ENCODE peak calls at places on chromosomes 16 and 17, in ten cellular contexts. One of them, this sample, is unnamed.

GRCh38 chr17:1715803-1716075 is 5.6 kb upstream of the TLCD2 start:
- DNase-seq in H1: no peak
- DNase-seq in GM12878: no peak
- DNase-seq in transverse colon: no peak
- DNase-seq in HCT116: no peak
- DNase-seq in HepG2: no peak
- DNase-seq in stomach: no peak
- DNase-seq in breast epithelium: no peak
- DNase-seq in spleen: no peak
- DNase-seq in suprapubic skin: no peak
- DNase-seq in this sample: no peak

GRCh38 chr17:16085066-16085699 is 85.6 kb downstream of the TTC19 start:
- DNase-seq in H1: no peak
- DNase-seq in GM12878: no peak
- DNase-seq in transverse colon: no peak
- DNase-seq in HCT116: no peak
- DNase-seq in HepG2: no peak
- DNase-seq in stomach: no peak
- DNase-seq in breast epithelium: no peak
- DNase-seq in spleen: no peak
- DNase-seq in suprapubic skin: no peak
- DNase-seq in this sample: no peak

GRCh38 chr17:68566145-68566738 is 34.9 kb downstream of the FAM20A start:
- DNase-seq in H1: no peak
- DNase-seq in GM12878: no peak
- DNase-seq in transverse colon: no peak
- DNase-seq in HCT116: no peak
- DNase-seq in HepG2: no peak
- DNase-seq in stomach: no peak
- DNase-seq in breast epithelium: no peak
- DNase-seq in spleen: no peak
- DNase-seq in suprapubic skin: no peak
- DNase-seq in this sample: no peak

GRCh38 chr16:2008009-2008526 is 1.6 kb downstream of the ZNF598 start:
- DNase-seq in H1: no peak
- DNase-seq in GM12878: no peak
- DNase-seq in transverse colon: peak
- DNase-seq in HCT116: no peak
- DNase-seq in HepG2: no peak
- DNase-seq in stomach: no peak
- DNase-seq in breast epithelium: peak
- DNase-seq in spleen: peak
- DNase-seq in suprapubic skin: no peak
- DNase-seq in this sample: no peak

GRCh38 chr17:78736526-78737079 is 45.5 kb downstream of the CYTH1 start:
- DNase-seq in H1: no peak
- DNase-seq in GM12878: no peak
- DNase-seq in transverse colon: peak
- DNase-seq in HCT116: peak
- DNase-seq in HepG2: no peak
- DNase-seq in stomach: peak
- DNase-seq in breast epithelium: peak
- DNase-seq in spleen: peak
- DNase-seq in suprapubic skin: peak
- DNase-seq in this sample: peak

GRCh38 chr17:81046770-81047359 is 11.9 kb downstream of the BAIAP2 start:
- DNase-seq in H1: no peak
- DNase-seq in GM12878: no peak
- DNase-seq in transverse colon: no peak
- DNase-seq in HCT116: no peak
- DNase-seq in HepG2: peak
- DNase-seq in stomach: peak
- DNase-seq in breast epithelium: no peak
- DNase-seq in spleen: no peak
- DNase-seq in suprapubic skin: no peak
- DNase-seq in this sample: no peak

GRCh38 chr17:79400989-79401703 is 209.7 kb downstream of the RBFOX3 start:
- DNase-seq in H1: peak
- DNase-seq in GM12878: no peak
- DNase-seq in transverse colon: peak
- DNase-seq in HCT116: peak
- DNase-seq in HepG2: peak
- DNase-seq in stomach: peak
- DNase-seq in breast epithelium: peak
- DNase-seq in spleen: peak
- DNase-seq in suprapubic skin: no peak
- DNase-seq in this sample: peak

GRCh38 chr16:239948-240277 is 5.3 kb downstream of the FAM234A start:
- DNase-seq in H1: no peak
- DNase-seq in GM12878: no peak
- DNase-seq in transverse colon: no peak
- DNase-seq in HCT116: no peak
- DNase-seq in HepG2: peak
- DNase-seq in stomach: no peak
- DNase-seq in breast epithelium: no peak
- DNase-seq in spleen: no peak
- DNase-seq in suprapubic skin: no peak
- DNase-seq in this sample: no peak

GRCh38 chr17:36120221-36120620 is 16.6 kb downstream of the CCL4 start:
- DNase-seq in H1: no peak
- DNase-seq in GM12878: no peak
- DNase-seq in transverse colon: no peak
- DNase-seq in HCT116: no peak
- DNase-seq in HepG2: no peak
- DNase-seq in stomach: no peak
- DNase-seq in breast epithelium: no peak
- DNase-seq in spleen: no peak
- DNase-seq in suprapubic skin: no peak
- DNase-seq in this sample: no peak

GRCh38 chr17:42188749-42189650 is 3.7 kb upstream of the HCRT start:
- DNase-seq in H1: no peak
- DNase-seq in GM12878: no peak
- DNase-seq in transverse colon: no peak
- DNase-seq in HCT116: no peak
- DNase-seq in HepG2: no peak
- DNase-seq in stomach: no peak
- DNase-seq in breast epithelium: no peak
- DNase-seq in spleen: no peak
- DNase-seq in suprapubic skin: no peak
- DNase-seq in this sample: no peak

GRCh38 chr16:14509055-14509454 is 121.0 kb downstream of the PARN start:
- DNase-seq in H1: no peak
- DNase-seq in GM12878: no peak
- DNase-seq in transverse colon: no peak
- DNase-seq in HCT116: no peak
- DNase-seq in HepG2: peak
- DNase-seq in stomach: no peak
- DNase-seq in breast epithelium: no peak
- DNase-seq in spleen: no peak
- DNase-seq in suprapubic skin: no peak
- DNase-seq in this sample: no peak

GRCh38 chr17:31907342-31907975 is 6.0 kb upstream of the UTP6 start:
- DNase-seq in H1: no peak
- DNase-seq in GM12878: no peak
- DNase-seq in transverse colon: peak
- DNase-seq in HCT116: no peak
- DNase-seq in HepG2: no peak
- DNase-seq in stomach: peak
- DNase-seq in breast epithelium: peak
- DNase-seq in spleen: no peak
- DNase-seq in suprapubic skin: no peak
- DNase-seq in this sample: peak

GRCh38 chr17:59762022-59762825 is 54.8 kb downstream of the VMP1 start:
- DNase-seq in H1: no peak
- DNase-seq in GM12878: no peak
- DNase-seq in transverse colon: no peak
- DNase-seq in HCT116: peak
- DNase-seq in HepG2: no peak
- DNase-seq in stomach: no peak
- DNase-seq in breast epithelium: no peak
- DNase-seq in spleen: no peak
- DNase-seq in suprapubic skin: no peak
- DNase-seq in this sample: no peak

GRCh38 chr16:11405331-11406176 is 60.3 kb downstream of the RMI2 start:
- DNase-seq in H1: peak
- DNase-seq in GM12878: no peak
- DNase-seq in transverse colon: peak
- DNase-seq in HCT116: peak
- DNase-seq in HepG2: peak
- DNase-seq in stomach: peak
- DNase-seq in breast epithelium: no peak
- DNase-seq in spleen: no peak
- DNase-seq in suprapubic skin: no peak
- DNase-seq in this sample: no peak

DNA sequence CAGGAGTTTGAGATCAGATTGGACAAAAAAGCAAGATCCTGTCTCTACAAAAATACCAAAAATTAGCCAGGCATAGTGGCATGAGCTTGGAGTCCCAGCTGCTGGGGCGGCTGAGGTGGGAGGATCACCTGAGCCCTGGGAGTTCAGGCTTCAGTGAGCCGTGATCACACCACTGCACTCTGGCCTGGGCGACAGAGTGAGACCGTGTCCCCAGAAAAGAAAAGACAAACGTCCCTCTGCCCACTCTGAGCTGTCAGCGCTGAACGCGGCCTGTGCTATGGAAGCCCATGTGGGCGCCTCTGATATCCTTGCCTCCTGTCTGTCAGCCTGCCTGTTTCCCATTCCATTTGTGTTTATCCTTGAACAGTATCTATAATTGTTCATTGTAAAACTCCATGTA is 50.8 kb downstream of the FOXK2 start:
- DNase-seq in H1: no peak
- DNase-seq in GM12878: no peak
- DNase-seq in transverse colon: no peak
- DNase-seq in HCT116: no peak
- DNase-seq in HepG2: no peak
- DNase-seq in stomach: no peak
- DNase-seq in breast epithelium: no peak
- DNase-seq in spleen: no peak
- DNase-seq in suprapubic skin: no peak
- DNase-seq in this sample: no peak
- TF ChIP-seq POLR2AphosphoS5 in H1: no peak
- TF ChIP-seq POLR2AphosphoS5 in GM12878: no peak
- TF ChIP-seq POLR2AphosphoS5 in transverse colon: no peak
- TF ChIP-seq POLR2AphosphoS5 in HCT116: no peak
- TF ChIP-seq POLR2AphosphoS5 in HepG2: no peak
- TF ChIP-seq POLR2AphosphoS5 in stomach: no peak
- TF ChIP-seq POLR2AphosphoS5 in breast epithelium: no peak
- TF ChIP-seq POLR2AphosphoS5 in spleen: no peak
- TF ChIP-seq POLR2AphosphoS5 in suprapubic skin: no peak
- TF ChIP-seq POLR2AphosphoS5 in this sample: no peak

GRCh38 chr16:12675852-12676251 is 127.8 kb downstream of the CPPED1 start:
- DNase-seq in H1: no peak
- DNase-seq in GM12878: no peak
- DNase-seq in transverse colon: no peak
- DNase-seq in HCT116: no peak
- DNase-seq in HepG2: no peak
- DNase-seq in stomach: no peak
- DNase-seq in breast epithelium: no peak
- DNase-seq in spleen: no peak
- DNase-seq in suprapubic skin: no peak
- DNase-seq in this sample: no peak
- TF ChIP-seq POLR2A in H1: no peak
- TF ChIP-seq POLR2A in GM12878: no peak
- TF ChIP-seq POLR2A in transverse colon: no peak
- TF ChIP-seq POLR2A in HCT116: no peak
- TF ChIP-seq POLR2A in HepG2: no peak
- TF ChIP-seq POLR2A in stomach: no peak
- TF ChIP-seq POLR2A in breast epithelium: no peak
- TF ChIP-seq POLR2A in spleen: no peak
- TF ChIP-seq POLR2A in suprapubic skin: no peak
- TF ChIP-seq POLR2A in this sample: no peak

DNA sequence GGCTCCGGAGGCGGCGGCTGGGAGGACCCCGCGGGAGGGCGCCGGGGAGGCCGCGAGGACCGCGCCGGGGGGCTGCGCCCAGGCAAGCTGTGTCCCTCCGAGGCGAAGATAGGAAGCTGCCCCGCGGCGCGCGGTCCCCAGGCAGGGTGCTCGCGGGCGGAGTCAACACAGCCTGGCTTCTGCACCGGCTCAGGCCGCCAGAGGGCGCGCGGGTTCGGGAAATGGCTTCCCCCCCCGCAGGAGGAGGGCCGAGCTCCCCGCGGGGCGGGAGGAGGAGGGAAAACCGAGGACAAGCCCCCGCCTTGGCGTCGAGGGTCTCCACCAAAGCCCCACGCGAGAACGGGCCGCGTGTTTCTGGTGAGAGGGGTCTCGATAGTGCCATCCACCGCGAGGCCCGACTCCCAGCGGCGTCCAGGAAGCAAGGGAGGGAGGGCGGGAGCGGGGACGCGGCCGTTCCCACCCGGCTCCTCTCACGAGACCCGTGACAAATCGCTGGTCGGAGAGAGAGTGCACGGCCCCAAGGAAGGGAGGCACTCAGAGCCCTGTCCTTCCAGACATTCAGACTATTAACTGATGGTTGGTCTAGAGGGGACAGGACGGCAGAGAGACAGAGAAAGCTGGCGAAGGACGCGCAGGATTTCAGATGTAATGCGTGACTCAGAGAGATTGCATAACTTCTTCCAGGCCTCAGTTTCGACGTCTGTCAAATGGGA is 64.4 kb upstream of the DNAJA2 start:
- DNase-seq in H1: peak
- DNase-seq in GM12878: peak
- DNase-seq in transverse colon: peak
- DNase-seq in HCT116: peak
- DNase-seq in HepG2: peak
- DNase-seq in stomach: peak
- DNase-seq in breast epithelium: peak
- DNase-seq in spleen: peak
- DNase-seq in suprapubic skin: peak
- DNase-seq in this sample: peak
- TF ChIP-seq POLR2AphosphoS5 in H1: no peak
- TF ChIP-seq POLR2AphosphoS5 in GM12878: no peak
- TF ChIP-seq POLR2AphosphoS5 in transverse colon: no peak
- TF ChIP-seq POLR2AphosphoS5 in HCT116: peak
- TF ChIP-seq POLR2AphosphoS5 in HepG2: no peak
- TF ChIP-seq POLR2AphosphoS5 in stomach: no peak
- TF ChIP-seq POLR2AphosphoS5 in breast epithelium: peak
- TF ChIP-seq POLR2AphosphoS5 in spleen: peak
- TF ChIP-seq POLR2AphosphoS5 in suprapubic skin: no peak
- TF ChIP-seq POLR2AphosphoS5 in this sample: peak

DNA sequence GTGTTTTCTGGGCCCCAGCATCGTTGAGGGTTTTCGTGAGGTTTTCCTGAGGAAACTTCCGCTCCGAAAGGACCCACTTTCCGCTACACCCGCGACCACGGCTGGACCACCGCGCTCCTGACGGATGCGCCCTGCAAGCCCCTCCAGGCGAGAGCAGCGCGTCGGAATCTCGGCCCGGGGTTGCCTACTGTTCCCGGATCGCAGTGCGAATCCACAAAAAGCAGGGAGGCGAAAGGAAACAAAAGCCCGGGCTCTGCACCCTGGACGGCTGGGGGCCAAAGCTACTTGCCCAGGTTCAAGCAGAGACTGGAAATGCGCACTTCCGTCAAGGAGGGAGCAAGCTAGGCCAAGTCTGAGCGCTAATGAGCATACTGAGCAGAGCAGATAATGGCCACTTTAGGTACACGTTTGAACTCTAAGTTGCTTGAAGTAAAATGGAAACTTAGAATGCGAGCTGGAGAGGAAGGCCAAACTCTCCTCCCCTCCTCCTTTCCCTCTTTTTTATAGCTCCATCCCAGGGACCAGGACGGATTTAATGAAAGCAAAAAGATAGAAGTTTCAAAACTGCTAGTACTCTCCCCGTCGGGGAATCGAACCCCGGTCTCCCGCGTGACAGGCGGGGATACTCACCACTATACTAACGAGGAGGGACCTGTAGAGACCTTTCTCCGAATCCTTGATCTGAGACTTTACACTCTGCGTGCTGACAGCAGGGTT is 11.4 kb upstream of the AURKB start:
- DNase-seq in H1: peak
- DNase-seq in GM12878: peak
- DNase-seq in transverse colon: peak
- DNase-seq in HCT116: no peak
- DNase-seq in HepG2: no peak
- DNase-seq in stomach: peak
- DNase-seq in breast epithelium: peak
- DNase-seq in spleen: peak
- DNase-seq in suprapubic skin: peak
- DNase-seq in this sample: peak
- TF ChIP-seq POLR2A in H1: no peak
- TF ChIP-seq POLR2A in GM12878: peak
- TF ChIP-seq POLR2A in transverse colon: no peak
- TF ChIP-seq POLR2A in HCT116: no peak
- TF ChIP-seq POLR2A in HepG2: peak
- TF ChIP-seq POLR2A in stomach: no peak
- TF ChIP-seq POLR2A in breast epithelium: no peak
- TF ChIP-seq POLR2A in spleen: no peak
- TF ChIP-seq POLR2A in suprapubic skin: peak
- TF ChIP-seq POLR2A in this sample: no peak

This sample was measured in prostate gland.